ENCODE peak calls at places on chromosomes 2 and 18, in eight cellular contexts. D is OCI-LY7, P is nephron progenitor cell, E is A549, Q is GM13976, B is astrocyte of the spinal cord, T is upper lobe of left lung, Z is ascending aorta. G is an unnamed sample.

GRCh38 chr18:22171839-22172582 is 2.6 kb downstream of the GATA6 start:
- DNase-seq in D (no peak), P (peak), E (no peak), Q (no peak), B (no peak), T (peak), Z (no peak), G (no peak)

GRCh38 chr2:164126960-164127359 is 391.2 kb upstream of the FIGN start:
- DNase-seq in D (no peak), P (no peak), E (no peak), Q (no peak), B (peak), T (no peak), Z (no peak), G (no peak)

GRCh38 chr18:24910217-24910616 is 441.7 kb downstream of the ZNF521 start:
- DNase-seq in D (no peak), P (no peak), E (no peak), Q (no peak), B (no peak), T (no peak), Z (no peak), G (no peak)

GRCh38 chr18:21303913-21304312 is 61.9 kb downstream of the GREB1L start:
- DNase-seq in D (no peak), P (no peak), E (peak), Q (no peak), B (no peak), T (no peak), Z (no peak), G (no peak)

GRCh38 chr2:9950521-9951271 is 797 bp upstream of the GRHL1 start:
- DNase-seq in D (no peak), P (peak), E (peak), Q (peak), B (no peak), T (peak), Z (peak), G (peak)

GRCh38 chr2:198127627-198128026 is 323.2 kb downstream of the PLCL1 start:
- DNase-seq in D (peak), P (peak), E (peak), Q (peak), B (peak), T (no peak), Z (no peak), G (peak)

GRCh38 chr18:7259482-7259881 is 28.6 kb downstream of the LRRC30 start:
- DNase-seq in D (no peak), P (no peak), E (no peak), Q (no peak), B (no peak), T (no peak), Z (no peak), G (no peak)

GRCh38 chr18:8439091-8439490 is 170.1 kb upstream of the RAB12 start:
- DNase-seq in D (no peak), P (no peak), E (no peak), Q (no peak), B (no peak), T (no peak), Z (no peak), G (no peak)

GRCh38 chr2:181952413-181953226 is 33.0 kb upstream of the PPP1R1C start:
- DNase-seq in D (no peak), P (no peak), E (no peak), Q (no peak), B (no peak), T (no peak), Z (no peak), G (no peak)

GRCh38 chr2:217653240-217653639 is 349.6 kb downstream of the TNS1 start:
- DNase-seq in D (no peak), P (no peak), E (peak), Q (no peak), B (peak), T (no peak), Z (peak), G (no peak)
- TF ChIP-seq CTCF in D (no peak), P (no peak), E (no peak), Q (no peak), B (no peak), T (no peak), Z (no peak), G (no peak)

GRCh38 chr2:159035790-159036411 is 67.5 kb downstream of the TANC1 start:
- DNase-seq in D (peak), P (no peak), E (peak), Q (no peak), B (peak), T (no peak), Z (no peak), G (no peak)
- TF ChIP-seq CTCF in D (no peak), P (no peak), E (peak), Q (no peak), B (peak), T (no peak), Z (peak), G (no peak)

GRCh38 chr18:36627616-36628015 is 201.2 kb downstream of the TPGS2 start:
- DNase-seq in D (no peak), P (no peak), E (no peak), Q (no peak), B (no peak), T (no peak), Z (no peak), G (no peak)

GRCh38 chr18:36622610-36623009 is 206.2 kb downstream of the TPGS2 start:
- DNase-seq in D (no peak), P (no peak), E (no peak), Q (no peak), B (no peak), T (no peak), Z (no peak), G (no peak)

GRCh38 chr18:36625386-36625785 is 203.4 kb downstream of the TPGS2 start:
- DNase-seq in D (no peak), P (no peak), E (no peak), Q (no peak), B (no peak), T (peak), Z (no peak), G (no peak)

GRCh38 chr18:36623681-36624080 is 205.1 kb downstream of the TPGS2 start:
- DNase-seq in D (no peak), P (no peak), E (no peak), Q (no peak), B (no peak), T (no peak), Z (no peak), G (no peak)

GRCh38 chr18:36624451-36625167 is 204.2 kb downstream of the TPGS2 start:
- DNase-seq in D (no peak), P (no peak), E (no peak), Q (no peak), B (no peak), T (no peak), Z (no peak), G (no peak)
- TF ChIP-seq CTCF in D (no peak), P (no peak), E (no peak), Q (no peak), B (no peak), T (no peak), Z (no peak), G (no peak)

GRCh38 chr2:85413592-85414421 is 3.6 kb upstream of the CAPG start:
- DNase-seq in D (no peak), P (peak), E (no peak), Q (peak), B (peak), T (peak), Z (peak), G (no peak)
- TF ChIP-seq CTCF in D (no peak), P (no peak), E (no peak), Q (no peak), B (no peak), T (peak), Z (no peak), G (no peak)

GRCh38 chr2:127068351-127068741 is 38.6 kb downstream of the BIN1 start:
- DNase-seq in D (no peak), P (no peak), E (no peak), Q (no peak), B (no peak), T (peak), Z (no peak), G (no peak)
- TF ChIP-seq CTCF in D (no peak), P (peak), E (no peak), Q (no peak), B (no peak), T (no peak), Z (no peak), G (no peak)

GRCh38 chr2:210474776-210475175 is 1.8 kb downstream of the LANCL1 start:
- DNase-seq in D (no peak), P (no peak), E (no peak), Q (no peak), B (no peak), T (no peak), Z (no peak), G (no peak)

GRCh38 chr2:210475726-210476125 is 833 bp downstream of the LANCL1 start:
- DNase-seq in D (no peak), P (no peak), E (no peak), Q (no peak), B (peak), T (no peak), Z (no peak), G (no peak)

GRCh38 chr2:210478661-210479060 is 2.1 kb upstream of the LANCL1 start:
- DNase-seq in D (no peak), P (no peak), E (no peak), Q (no peak), B (no peak), T (no peak), Z (no peak), G (no peak)

GRCh38 chr2:210477496-210477895 is 937 bp upstream of the LANCL1 start:
- DNase-seq in D (no peak), P (peak), E (peak), Q (peak), B (peak), T (no peak), Z (peak), G (no peak)

DNA sequence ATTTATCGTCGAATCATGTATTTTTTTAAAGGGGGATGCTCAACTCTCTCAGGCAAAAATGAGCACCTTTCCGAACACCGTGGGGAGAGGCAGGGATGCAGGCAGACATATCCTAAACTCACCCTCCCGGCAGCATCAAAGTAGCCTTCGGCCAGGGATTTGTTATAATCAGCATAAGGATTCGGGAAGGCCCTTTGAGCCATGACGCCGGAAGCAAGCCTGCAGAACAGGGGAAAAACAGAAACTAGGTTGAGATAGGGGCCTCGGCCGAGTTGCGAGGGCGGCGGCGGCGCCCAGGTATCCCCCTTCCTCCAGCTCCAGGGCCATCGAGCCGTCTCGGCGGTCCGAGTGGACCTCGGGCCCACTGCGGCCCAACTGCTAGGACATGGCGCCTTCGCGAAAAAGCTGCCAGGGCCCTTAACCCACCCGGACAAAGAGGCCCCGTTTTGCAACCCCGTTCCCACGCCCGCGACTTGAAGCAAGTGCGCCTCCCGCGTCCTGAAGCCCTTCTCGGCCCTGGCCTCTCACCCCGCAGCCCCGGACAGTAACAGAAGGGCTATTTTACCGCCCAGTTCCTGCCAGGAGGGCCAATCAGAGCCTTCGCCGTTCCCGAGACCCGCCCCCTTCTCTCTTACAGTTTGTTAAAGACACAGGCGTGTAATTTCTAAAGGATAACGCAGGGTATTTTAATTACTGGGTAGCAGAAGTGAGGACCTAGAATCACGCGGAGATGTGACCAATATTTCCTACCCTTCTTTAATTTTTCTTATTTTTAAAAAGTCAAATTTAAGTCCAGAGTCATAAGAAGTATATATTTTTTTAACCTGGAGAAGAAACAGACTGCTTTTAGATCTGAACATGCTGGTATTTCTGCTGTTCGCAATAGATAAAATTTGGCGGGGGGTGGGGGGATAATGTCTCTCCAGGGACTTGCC is at the start of gene LANCL1:
- DNase-seq in D (peak), P (peak), E (peak), Q (peak), B (peak), T (peak), Z (peak), G (peak)
- TF ChIP-seq CTCF in D (no peak), P (no peak), E (no peak), Q (no peak), B (no peak), T (no peak), Z (peak), G (no peak)

GRCh38 chr18:74063552-74063951 is 84.1 kb downstream of the FBXO15 start:
- DNase-seq in D (no peak), P (no peak), E (no peak), Q (no peak), B (no peak), T (no peak), Z (no peak), G (no peak)
- TF ChIP-seq CTCF in D (no peak), P (no peak), E (no peak), Q (no peak), B (no peak), T (no peak), Z (no peak), G (no peak)